ENCODE peak calls at places on chromosomes 6 and 20, in eight cellular contexts. Q is body of pancreas, A is NCI-H774, D is IMR-90, F is nephron progenitor cell, U is tibial nerve, O is cardiac muscle cell, P is BE2C. E is an unnamed sample.

GRCh38 chr20:51128198-51128597 is 105.3 kb upstream of the KCNG1 start:
- DNase-seq in Q (no peak), A (no peak), D (peak), F (no peak), U (no peak), O (no peak), P (no peak), E (no peak)

GRCh38 chr6:5151955-5152401 is 66.8 kb downstream of the PPP1R3G start:
- DNase-seq in Q (no peak), A (no peak), D (peak), F (no peak), U (no peak), O (no peak), P (no peak), E (no peak)

GRCh38 chr20:19699132-19699971 is 58.7 kb upstream of the RIN2 start:
- DNase-seq in Q (no peak), A (no peak), D (peak), F (no peak), U (no peak), O (no peak), P (no peak), E (no peak)

GRCh38 chr20:50126662-50127061 is 13.7 kb upstream of the UBE2V1 start:
- DNase-seq in Q (peak), A (no peak), D (no peak), F (no peak), U (no peak), O (no peak), P (no peak), E (no peak)

GRCh38 chr20:56289652-56290051 is 41.1 kb downstream of the MC3R start:
- DNase-seq in Q (no peak), A (no peak), D (no peak), F (no peak), U (no peak), O (no peak), P (no peak), E (no peak)

GRCh38 chr6:125273965-125274364 is 27.8 kb downstream of the HDDC2 start:
- DNase-seq in Q (peak), A (no peak), D (peak), F (no peak), U (no peak), O (no peak), P (peak), E (no peak)

GRCh38 chr6:15769471-15770088 is 106.8 kb upstream of the DTNBP1 start:
- DNase-seq in Q (no peak), A (no peak), D (no peak), F (no peak), U (no peak), O (no peak), P (no peak), E (no peak)

GRCh38 chr20:13865156-13865555 is 80.3 kb downstream of the NDUFAF5 start:
- DNase-seq in Q (no peak), A (no peak), D (no peak), F (no peak), U (no peak), O (no peak), P (no peak), E (no peak)

GRCh38 chr6:132261354-132261753 is 139.9 kb downstream of the MOXD1 start:
- DNase-seq in Q (no peak), A (no peak), D (peak), F (no peak), U (no peak), O (no peak), P (no peak), E (no peak)

GRCh38 chr20:3686867-3687321 is 5.1 kb upstream of the ADAM33 start:
- DNase-seq in Q (peak), A (no peak), D (peak), F (no peak), U (peak), O (no peak), P (no peak), E (no peak)

GRCh38 chr6:2111162-2111677 is 134.2 kb downstream of the GMDS start:
- DNase-seq in Q (no peak), A (no peak), D (peak), F (no peak), U (no peak), O (no peak), P (no peak), E (no peak)

GRCh38 chr6:39188577-39188976 is 40.7 kb downstream of the KCNK5 start:
- DNase-seq in Q (no peak), A (no peak), D (no peak), F (no peak), U (no peak), O (no peak), P (no peak), E (no peak)

GRCh38 chr20:6575912-6576391 is 191.5 kb upstream of the BMP2 start:
- DNase-seq in Q (no peak), A (no peak), D (peak), F (no peak), U (no peak), O (peak), P (no peak), E (no peak)

GRCh38 chr20:50967621-50968020 is 9.0 kb downstream of the MOCS3 start:
- DNase-seq in Q (no peak), A (no peak), D (no peak), F (peak), U (no peak), O (no peak), P (no peak), E (no peak)

E was measured in endothelial cell.